ENCODE peak calls at places on chromosomes 1 and 21, in seven cellular contexts. U, R, X, L, O, W and Z are unnamed samples.

GRCh38 chr21:32975811-32976507 is 49.8 kb upstream of the OLIG2 start:
- DNase-seq in U (no peak), R (no peak), X (no peak), L (no peak), O (no peak), W (no peak), Z (no peak)

GRCh38 chr1:203083463-203083921 is 2.3 kb downstream of the MYOG start:
- DNase-seq in U (no peak), R (no peak), X (no peak), L (no peak), O (no peak), W (no peak), Z (no peak)

GRCh38 chr1:224589006-224589405 is 27.1 kb upstream of the CNIH3 start:
- DNase-seq in U (peak), R (no peak), X (no peak), L (no peak), O (no peak), W (no peak), Z (peak)

GRCh38 chr1:117117697-117118096 is 3.9 kb downstream of the TRIM45 start:
- DNase-seq in U (no peak), R (no peak), X (no peak), L (no peak), O (no peak), W (no peak), Z (no peak)

GRCh38 chr1:27143408-27143807 is 11.5 kb downstream of the SLC9A1 start:
- DNase-seq in U (no peak), R (no peak), X (no peak), L (no peak), O (no peak), W (no peak), Z (no peak)

GRCh38 chr1:106700151-106700550 is 356.3 kb upstream of the PRMT6 start:
- DNase-seq in U (peak), R (no peak), X (no peak), L (no peak), O (no peak), W (no peak), Z (peak)

GRCh38 chr1:205054013-205054412 is 11.0 kb downstream of the CNTN2 start:
- DNase-seq in U (no peak), R (no peak), X (no peak), L (no peak), O (no peak), W (no peak), Z (no peak)

GRCh38 chr1:91529856-91530255 is 29.2 kb downstream of the CDC7 start:
- DNase-seq in U (peak), R (no peak), X (peak), L (peak), O (no peak), W (no peak), Z (peak)

GRCh38 chr1:42957880-42958487 is 684 bp downstream of the SLC2A1 start:
- DNase-seq in U (peak), R (peak), X (peak), L (no peak), O (peak), W (peak), Z (peak)

GRCh38 chr1:243316366-243316989 is 60.6 kb downstream of the SDCCAG8 start:
- DNase-seq in U (no peak), R (no peak), X (no peak), L (no peak), O (no peak), W (no peak), Z (no peak)

GRCh38 chr1:175873290-175873689 is 129.9 kb upstream of the TNR start:
- DNase-seq in U (no peak), R (no peak), X (no peak), L (no peak), O (no peak), W (no peak), Z (no peak)

GRCh38 chr1:205986291-205986690 is 16.9 kb downstream of the RAB7B start:
- DNase-seq in U (no peak), R (no peak), X (no peak), L (no peak), O (no peak), W (no peak), Z (no peak)

GRCh38 chr1:44685218-44685617 is 10.7 kb downstream of the ARMH1 start:
- DNase-seq in U (no peak), R (no peak), X (no peak), L (no peak), O (no peak), W (no peak), Z (no peak)

GRCh38 chr1:203630697-203631096 is 4.1 kb downstream of the ATP2B4 start:
- DNase-seq in U (no peak), R (no peak), X (no peak), L (no peak), O (no peak), W (peak), Z (no peak)

GRCh38 chr21:44694776-44695175 is 2.2 kb upstream of the KRTAP10-12 start:
- DNase-seq in U (no peak), R (no peak), X (no peak), L (no peak), O (no peak), W (no peak), Z (no peak)

GRCh38 chr1:185775505-185775904 is 41.3 kb downstream of the HMCN1 start:
- DNase-seq in U (peak), R (no peak), X (peak), L (no peak), O (no peak), W (no peak), Z (no peak)

GRCh38 chr1:3747903-3748302 is 4.3 kb upstream of the CCDC27 start:
- DNase-seq in U (no peak), R (peak), X (no peak), L (no peak), O (no peak), W (no peak), Z (no peak)

GRCh38 chr1:61497013-61497412 is 227.9 kb downstream of the TM2D1 start:
- DNase-seq in U (no peak), R (no peak), X (no peak), L (no peak), O (no peak), W (no peak), Z (no peak)

GRCh38 chr1:247906504-247907047 is 11.2 kb downstream of the OR2W3 start:
- DNase-seq in U (peak), R (no peak), X (no peak), L (peak), O (no peak), W (no peak), Z (peak)

GRCh38 chr1:154418898-154419619 is 13.9 kb downstream of the IL6R start:
- DNase-seq in U (no peak), R (peak), X (no peak), L (peak), O (no peak), W (no peak), Z (no peak)

GRCh38 chr1:33583567-33583966 is 111.1 kb downstream of the ZSCAN20 start:
- DNase-seq in U (no peak), R (no peak), X (no peak), L (no peak), O (no peak), W (no peak), Z (no peak)

GRCh38 chr1:230825061-230825803 is 43.1 kb downstream of the C1orf198 start:
- DNase-seq in U (peak), R (no peak), X (no peak), L (peak), O (no peak), W (no peak), Z (peak)

GRCh38 chr1:10651793-10652192 is 144.7 kb downstream of the CASZ1 start:
- DNase-seq in U (no peak), R (no peak), X (no peak), L (peak), O (no peak), W (no peak), Z (no peak)

GRCh38 chr21:46116846-46117585 is 19.1 kb downstream of the COL6A2 start:
- DNase-seq in U (peak), R (peak), X (no peak), L (no peak), O (no peak), W (peak), Z (peak)

GRCh38 chr1:99279525-99279924 is 15.2 kb downstream of the PLPPR4 start:
- DNase-seq in U (no peak), R (no peak), X (no peak), L (no peak), O (no peak), W (no peak), Z (no peak)

GRCh38 chr1:84253891-84254290 is 47.6 kb upstream of the SAMD13 start:
- DNase-seq in U (peak), R (peak), X (no peak), L (peak), O (no peak), W (peak), Z (peak)

GRCh38 chr1:28421744-28422143 is 52.2 kb downstream of the PHACTR4 start:
- DNase-seq in U (no peak), R (no peak), X (no peak), L (peak), O (no peak), W (no peak), Z (peak)

GRCh38 chr1:193850745-193851144 is 664.3 kb upstream of the B3GALT2 start:
- DNase-seq in U (no peak), R (no peak), X (no peak), L (no peak), O (no peak), W (no peak), Z (no peak)